ENCODE peak calls at places on chromosomes 11 and 22, in five cellular contexts. One of them, this sample, is unnamed.

GRCh38 chr22:33272180-33272579 is 214.0 kb upstream of the SYN3 start:
- ATAC-seq in Panc1: no peak
- ATAC-seq in HCT116: no peak
- ATAC-seq in HepG2: peak; percentile 99
- ATAC-seq in upper lobe of left lung: no peak
- ATAC-seq in this sample: no peak

GRCh38 chr11:821513-822371 is 3.0 kb downstream of the PNPLA2 start:
- ATAC-seq in upper lobe of left lung: peak; percentile 5
- ATAC-seq in HepG2: no peak
- ATAC-seq in HCT116: no peak
- ATAC-seq in Panc1: no peak
- ATAC-seq in this sample: no peak

GRCh38 chr11:95674669-95675358 is 114.8 kb downstream of the FAM76B start:
- ATAC-seq in Panc1: no peak
- ATAC-seq in HCT116: no peak
- ATAC-seq in upper lobe of left lung: no peak
- ATAC-seq in HepG2: no peak
- ATAC-seq in this sample: no peak

GRCh38 chr11:122672892-122673291 is 17.4 kb downstream of the UBASH3B start:
- ATAC-seq in HepG2: no peak
- ATAC-seq in HCT116: no peak
- ATAC-seq in Panc1: no peak
- ATAC-seq in upper lobe of left lung: peak; percentile 73
- ATAC-seq in this sample: peak; percentile 53

GRCh38 chr22:19772673-19773469 is 12.3 kb downstream of the TBX1 start:
- ATAC-seq in HCT116: no peak
- ATAC-seq in HepG2: peak; percentile 48
- ATAC-seq in upper lobe of left lung: no peak
- ATAC-seq in Panc1: no peak
- ATAC-seq in this sample: no peak

GRCh38 chr22:30178180-30179126 is 68.1 kb downstream of the LIF start:
- ATAC-seq in upper lobe of left lung: no peak
- ATAC-seq in Panc1: no peak
- ATAC-seq in HCT116: peak; percentile 94
- ATAC-seq in HepG2: no peak
- ATAC-seq in this sample: no peak

GRCh38 chr11:111911563-111912401 is at the start of gene CRYAB:
- ATAC-seq in HCT116: no peak
- ATAC-seq in HepG2: peak; percentile 46
- ATAC-seq in Panc1: peak; percentile 64
- ATAC-seq in upper lobe of left lung: peak; percentile 75
- ATAC-seq in this sample: peak; percentile 92

GRCh38 chr11:69132301-69132670 is 23.4 kb upstream of the SMIM38 start:
- ATAC-seq in HCT116: no peak
- ATAC-seq in HepG2: no peak
- ATAC-seq in Panc1: no peak
- ATAC-seq in upper lobe of left lung: no peak
- ATAC-seq in this sample: no peak

GRCh38 chr22:48616656-48617055 is 1211.0 kb downstream of the BRD1 start:
- ATAC-seq in HepG2: no peak
- ATAC-seq in HCT116: no peak
- ATAC-seq in upper lobe of left lung: no peak
- ATAC-seq in Panc1: no peak
- ATAC-seq in this sample: no peak

GRCh38 chr22:19139974-19140373 is 4.5 kb downstream of the ESS2 start:
- ATAC-seq in Panc1: no peak
- ATAC-seq in HepG2: no peak
- ATAC-seq in upper lobe of left lung: no peak
- ATAC-seq in HCT116: no peak
- ATAC-seq in this sample: no peak

GRCh38 chr11:61054927-61055562 is 47.2 kb upstream of the CD5 start:
- ATAC-seq in HepG2: no peak
- ATAC-seq in upper lobe of left lung: peak; percentile 49
- ATAC-seq in Panc1: no peak
- ATAC-seq in HCT116: no peak
- ATAC-seq in this sample: no peak

GRCh38 chr11:112322173-112322813 is 61.6 kb upstream of the PLET1 start:
- ATAC-seq in Panc1: peak; percentile 30
- ATAC-seq in HCT116: peak; percentile 24
- ATAC-seq in HepG2: no peak
- ATAC-seq in upper lobe of left lung: no peak
- ATAC-seq in this sample: no peak

DNA sequence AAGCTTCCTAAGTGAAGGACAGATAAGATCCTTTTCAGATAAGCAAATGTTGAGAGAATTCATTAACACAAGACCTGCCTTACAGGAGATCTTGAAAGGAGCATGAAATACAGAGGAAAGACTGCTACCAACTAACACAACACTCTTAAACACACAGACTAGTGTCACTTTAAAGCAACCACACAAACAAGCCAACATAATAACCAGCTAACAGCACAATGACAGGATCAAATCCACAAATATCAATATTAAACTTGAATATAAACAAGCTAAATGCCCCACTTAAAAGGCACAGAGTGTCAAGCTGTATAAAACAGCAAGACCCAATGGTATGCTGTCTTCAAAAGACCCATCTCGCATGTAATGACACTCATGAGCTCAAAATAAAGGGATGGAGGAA is 70.8 kb upstream of the HMGXB4 start:
- ATAC-seq in upper lobe of left lung: no peak
- ATAC-seq in HepG2: no peak
- ATAC-seq in Panc1: no peak
- ATAC-seq in HCT116: no peak
- ATAC-seq in this sample: no peak
- TF ChIP-seq POLR2AphosphoS5 in upper lobe of left lung: no peak
- TF ChIP-seq POLR2AphosphoS5 in HepG2: no peak
- TF ChIP-seq POLR2AphosphoS5 in Panc1: no peak
- TF ChIP-seq POLR2AphosphoS5 in HCT116: no peak
- TF ChIP-seq POLR2AphosphoS5 in this sample: no peak

GRCh38 chr11:106091480-106092123 is 14.1 kb downstream of the AASDHPPT start:
- ATAC-seq in Panc1: no peak
- ATAC-seq in HepG2: no peak
- ATAC-seq in HCT116: no peak
- ATAC-seq in upper lobe of left lung: no peak
- ATAC-seq in this sample: no peak
- TF ChIP-seq POLR2AphosphoS5 in Panc1: no peak
- TF ChIP-seq POLR2AphosphoS5 in HepG2: no peak
- TF ChIP-seq POLR2AphosphoS5 in HCT116: no peak
- TF ChIP-seq POLR2AphosphoS5 in upper lobe of left lung: no peak
- TF ChIP-seq POLR2AphosphoS5 in this sample: no peak

GRCh38 chr11:106077609-106078517 is at the start of gene AASDHPPT:
- ATAC-seq in HepG2: peak; percentile 40
- ATAC-seq in upper lobe of left lung: peak; percentile 59
- ATAC-seq in Panc1: peak; percentile 41
- ATAC-seq in HCT116: peak; percentile 25
- ATAC-seq in this sample: peak; percentile 18
- TF ChIP-seq POLR2AphosphoS5 in HepG2: peak; percentile 49
- TF ChIP-seq POLR2AphosphoS5 in upper lobe of left lung: peak; percentile 82
- TF ChIP-seq POLR2AphosphoS5 in Panc1: peak; percentile 81
- TF ChIP-seq POLR2AphosphoS5 in HCT116: peak; percentile 80
- TF ChIP-seq POLR2AphosphoS5 in this sample: no peak

GRCh38 chr22:42400811-42401547 is 31.2 kb downstream of the NFAM1 start:
- ATAC-seq in HCT116: no peak
- ATAC-seq in upper lobe of left lung: no peak
- ATAC-seq in HepG2: no peak
- ATAC-seq in Panc1: no peak
- ATAC-seq in this sample: no peak

GRCh38 chr22:42396621-42397331 is 35.4 kb downstream of the NFAM1 start:
- ATAC-seq in upper lobe of left lung: peak; percentile 74
- ATAC-seq in HCT116: peak; percentile 90
- ATAC-seq in HepG2: no peak
- ATAC-seq in Panc1: peak; percentile 45
- ATAC-seq in this sample: peak; percentile 65

GRCh38 chr22:42399315-42400271 is 32.6 kb downstream of the NFAM1 start:
- ATAC-seq in HepG2: peak; percentile 68
- ATAC-seq in HCT116: no peak
- ATAC-seq in Panc1: no peak
- ATAC-seq in upper lobe of left lung: no peak
- ATAC-seq in this sample: no peak

GRCh38 chr22:42401562-42402334 is 30.5 kb downstream of the NFAM1 start:
- ATAC-seq in upper lobe of left lung: no peak
- ATAC-seq in Panc1: no peak
- ATAC-seq in HCT116: no peak
- ATAC-seq in HepG2: no peak
- ATAC-seq in this sample: no peak

DNA sequence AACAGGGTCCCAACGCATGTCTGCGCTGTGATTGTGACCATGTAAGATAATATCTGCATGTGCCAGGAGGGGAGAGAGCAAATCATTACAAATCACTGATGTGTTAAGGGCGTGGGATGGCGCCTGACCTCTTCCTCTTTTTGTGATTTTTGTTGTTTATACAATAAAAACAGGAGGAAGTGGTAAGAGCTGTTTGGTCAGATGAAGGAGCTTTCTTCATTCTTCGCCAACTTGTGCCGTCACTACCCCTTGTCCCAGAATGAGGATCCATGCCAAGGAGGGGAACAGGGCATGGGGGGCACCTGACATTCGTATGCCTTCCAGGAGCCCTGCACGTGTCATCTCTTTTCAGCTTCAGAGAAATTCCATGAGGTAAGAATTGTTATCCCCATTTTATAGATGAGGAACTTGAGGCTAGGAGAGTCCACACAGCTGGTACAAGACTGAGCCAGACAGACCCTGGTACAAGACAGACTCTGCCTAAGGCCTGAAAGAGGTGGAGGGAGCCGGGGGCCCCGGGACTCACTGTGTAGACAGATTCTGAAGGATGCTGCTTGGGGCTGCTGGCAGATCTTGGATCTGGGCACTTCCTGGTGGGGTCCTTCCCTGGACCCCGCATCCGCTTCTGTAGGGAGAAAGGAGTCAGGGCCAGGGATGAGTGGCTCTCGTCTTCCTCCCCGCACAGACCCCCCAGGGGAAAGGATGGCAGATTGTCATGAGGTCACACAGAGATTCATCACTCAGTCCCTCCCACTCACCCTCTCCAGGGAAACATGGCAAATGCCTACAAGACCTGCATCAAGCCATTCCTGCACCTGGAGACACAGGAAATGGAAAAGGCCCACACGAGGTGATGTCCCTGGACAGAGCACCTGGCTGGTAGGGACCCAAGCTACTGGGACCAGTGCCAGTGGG is 34.6 kb downstream of the NFAM1 start:
- ATAC-seq in HCT116: no peak
- ATAC-seq in Panc1: no peak
- ATAC-seq in upper lobe of left lung: peak; percentile 80
- ATAC-seq in HepG2: no peak
- ATAC-seq in this sample: peak; percentile 66
- TF ChIP-seq POLR2AphosphoS5 in HCT116: no peak
- TF ChIP-seq POLR2AphosphoS5 in Panc1: no peak
- TF ChIP-seq POLR2AphosphoS5 in upper lobe of left lung: no peak
- TF ChIP-seq POLR2AphosphoS5 in HepG2: no peak
- TF ChIP-seq POLR2AphosphoS5 in this sample: no peak